ENCODE peak calls at places on chromosomes 4 and X, in nine cellular contexts. One of them, this sample, is unnamed.
A peak's percentile ranks its signal among the peaks of the same experiment; 100 is the strongest.

GRCh38 chr4:138406881-138407280 is 164.7 kb upstream of the SLC7A11 start:
- DNase-seq in Karpas-422: no peak
- DNase-seq in astrocyte: peak; percentile 10
- DNase-seq in HCT116: no peak
- DNase-seq in IMR-90: peak; percentile 3
- DNase-seq in mesendoderm: no peak
- DNase-seq in SK-N-SH: no peak
- DNase-seq in K562: no peak
- DNase-seq in keratinocyte: no peak
- DNase-seq in this sample: peak; percentile 32

GRCh38 chrX:153766871-153767673 is 3.0 kb downstream of the PLXNB3 start:
- DNase-seq in Karpas-422: no peak
- DNase-seq in astrocyte: no peak
- DNase-seq in HCT116: no peak
- DNase-seq in IMR-90: no peak
- DNase-seq in mesendoderm: no peak
- DNase-seq in SK-N-SH: peak; percentile 38
- DNase-seq in K562: no peak
- DNase-seq in keratinocyte: no peak
- DNase-seq in this sample: no peak

GRCh38 chr4:183469327-183469726 is 24.9 kb downstream of the CDKN2AIP start:
- DNase-seq in Karpas-422: no peak
- DNase-seq in astrocyte: no peak
- DNase-seq in HCT116: no peak
- DNase-seq in IMR-90: no peak
- DNase-seq in mesendoderm: no peak
- DNase-seq in SK-N-SH: no peak
- DNase-seq in K562: no peak
- DNase-seq in keratinocyte: no peak
- DNase-seq in this sample: no peak

GRCh38 chr4:158837527-158838141 is 68.8 kb downstream of the FNIP2 start:
- DNase-seq in Karpas-422: no peak
- DNase-seq in astrocyte: no peak
- DNase-seq in HCT116: no peak
- DNase-seq in IMR-90: no peak
- DNase-seq in mesendoderm: no peak
- DNase-seq in SK-N-SH: no peak
- DNase-seq in K562: no peak
- DNase-seq in keratinocyte: no peak
- DNase-seq in this sample: no peak

GRCh38 chr4:17722361-17722710 is 59.1 kb downstream of the FAM184B start:
- DNase-seq in Karpas-422: no peak
- DNase-seq in astrocyte: no peak
- DNase-seq in HCT116: no peak
- DNase-seq in IMR-90: no peak
- DNase-seq in mesendoderm: no peak
- DNase-seq in SK-N-SH: no peak
- DNase-seq in K562: no peak
- DNase-seq in keratinocyte: no peak
- DNase-seq in this sample: no peak

GRCh38 chr4:146333187-146333894 is 119.0 kb downstream of the REELD1 start:
- DNase-seq in Karpas-422: peak; percentile 44
- DNase-seq in astrocyte: peak; percentile 89
- DNase-seq in HCT116: no peak
- DNase-seq in IMR-90: peak; percentile 68
- DNase-seq in mesendoderm: no peak
- DNase-seq in SK-N-SH: no peak
- DNase-seq in K562: no peak
- DNase-seq in keratinocyte: no peak
- DNase-seq in this sample: peak; percentile 92

GRCh38 chr4:162075691-162076090 is 88.1 kb downstream of the FSTL5 start:
- DNase-seq in Karpas-422: no peak
- DNase-seq in astrocyte: peak; percentile 29
- DNase-seq in HCT116: no peak
- DNase-seq in IMR-90: no peak
- DNase-seq in mesendoderm: no peak
- DNase-seq in SK-N-SH: no peak
- DNase-seq in K562: no peak
- DNase-seq in keratinocyte: no peak
- DNase-seq in this sample: no peak

GRCh38 chr4:15515106-15515505 is 45.4 kb downstream of the CC2D2A start:
- DNase-seq in Karpas-422: no peak
- DNase-seq in astrocyte: no peak
- DNase-seq in HCT116: no peak
- DNase-seq in IMR-90: peak; percentile 27
- DNase-seq in mesendoderm: no peak
- DNase-seq in SK-N-SH: no peak
- DNase-seq in K562: no peak
- DNase-seq in keratinocyte: no peak
- DNase-seq in this sample: no peak

GRCh38 chr4:128776794-128777216 is 32.7 kb upstream of the JADE1 start:
- DNase-seq in Karpas-422: no peak
- DNase-seq in astrocyte: peak; percentile 97
- DNase-seq in HCT116: no peak
- DNase-seq in IMR-90: peak; percentile 95
- DNase-seq in mesendoderm: no peak
- DNase-seq in SK-N-SH: no peak
- DNase-seq in K562: no peak
- DNase-seq in keratinocyte: no peak
- DNase-seq in this sample: peak; percentile 98

GRCh38 chr4:26320159-26320452 is 708 bp upstream of the RBPJ start:
- DNase-seq in Karpas-422: peak; percentile 85
- DNase-seq in astrocyte: peak; percentile 37
- DNase-seq in HCT116: no peak
- DNase-seq in IMR-90: peak; percentile 28
- DNase-seq in mesendoderm: peak; percentile 79
- DNase-seq in SK-N-SH: no peak
- DNase-seq in K562: no peak
- DNase-seq in keratinocyte: no peak
- DNase-seq in this sample: peak; percentile 43

GRCh38 chr4:2592572-2592971 is 56.1 kb downstream of the FAM193A start:
- DNase-seq in Karpas-422: no peak
- DNase-seq in astrocyte: no peak
- DNase-seq in HCT116: no peak
- DNase-seq in IMR-90: no peak
- DNase-seq in mesendoderm: peak; percentile 55
- DNase-seq in SK-N-SH: no peak
- DNase-seq in K562: no peak
- DNase-seq in keratinocyte: no peak
- DNase-seq in this sample: no peak

GRCh38 chr4:48388504-48389154 is 47.3 kb downstream of the SLAIN2 start:
- DNase-seq in Karpas-422: no peak
- DNase-seq in astrocyte: peak; percentile 67
- DNase-seq in HCT116: no peak
- DNase-seq in IMR-90: peak; percentile 74
- DNase-seq in mesendoderm: peak; percentile 33
- DNase-seq in SK-N-SH: no peak
- DNase-seq in K562: no peak
- DNase-seq in keratinocyte: no peak
- DNase-seq in this sample: peak; percentile 72

GRCh38 chr4:176538217-176538925 is 218.6 kb downstream of the SPCS3 start:
- DNase-seq in Karpas-422: no peak
- DNase-seq in astrocyte: peak; percentile 93
- DNase-seq in HCT116: no peak
- DNase-seq in IMR-90: peak; percentile 96
- DNase-seq in mesendoderm: no peak
- DNase-seq in SK-N-SH: no peak
- DNase-seq in K562: no peak
- DNase-seq in keratinocyte: peak; percentile 17
- DNase-seq in this sample: peak; percentile 93

GRCh38 chr4:76581276-76581675 is 146.2 kb downstream of the SHROOM3 start:
- DNase-seq in Karpas-422: no peak
- DNase-seq in astrocyte: no peak
- DNase-seq in HCT116: no peak
- DNase-seq in IMR-90: no peak
- DNase-seq in mesendoderm: no peak
- DNase-seq in SK-N-SH: no peak
- DNase-seq in K562: no peak
- DNase-seq in keratinocyte: no peak
- DNase-seq in this sample: no peak

GRCh38 chrX:28391528-28391927 is 195.7 kb upstream of the IL1RAPL1 start:
- DNase-seq in Karpas-422: no peak
- DNase-seq in astrocyte: peak; percentile 17
- DNase-seq in HCT116: no peak
- DNase-seq in IMR-90: no peak
- DNase-seq in mesendoderm: no peak
- DNase-seq in SK-N-SH: no peak
- DNase-seq in K562: no peak
- DNase-seq in keratinocyte: peak; percentile 17
- DNase-seq in this sample: peak; percentile 29

GRCh38 chr4:78951862-78952472 is 12.7 kb upstream of the PAQR3 start:
- DNase-seq in Karpas-422: peak; percentile 72
- DNase-seq in astrocyte: no peak
- DNase-seq in HCT116: peak; percentile 32
- DNase-seq in IMR-90: peak; percentile 45
- DNase-seq in mesendoderm: peak; percentile 38
- DNase-seq in SK-N-SH: peak; percentile 30
- DNase-seq in K562: peak; percentile 57
- DNase-seq in keratinocyte: no peak
- DNase-seq in this sample: peak; percentile 29

GRCh38 chrX:140475025-140475424 is 29.8 kb downstream of the SOX3 start:
- DNase-seq in Karpas-422: no peak
- DNase-seq in astrocyte: no peak
- DNase-seq in HCT116: no peak
- DNase-seq in IMR-90: no peak
- DNase-seq in mesendoderm: peak; percentile 5
- DNase-seq in SK-N-SH: no peak
- DNase-seq in K562: no peak
- DNase-seq in keratinocyte: no peak
- DNase-seq in this sample: no peak

GRCh38 chr4:186624951-186625350 is 69.6 kb upstream of the MTNR1A start:
- DNase-seq in Karpas-422: no peak
- DNase-seq in astrocyte: peak; percentile 93
- DNase-seq in HCT116: no peak
- DNase-seq in IMR-90: peak; percentile 87
- DNase-seq in mesendoderm: peak; percentile 57
- DNase-seq in SK-N-SH: no peak
- DNase-seq in K562: no peak
- DNase-seq in keratinocyte: no peak
- DNase-seq in this sample: peak; percentile 93
- H3K4me2 ChIP-seq in Karpas-422: no peak overlapping the region
- H3K4me2 ChIP-seq in astrocyte: peak overlapping the region; percentile 46
- H3K4me2 ChIP-seq in HCT116: no peak overlapping the region
- H3K4me2 ChIP-seq in IMR-90: peak overlapping the region; percentile 33
- H3K4me2 ChIP-seq in mesendoderm: no peak overlapping the region
- H3K4me2 ChIP-seq in SK-N-SH: no peak overlapping the region
- H3K4me2 ChIP-seq in K562: no peak overlapping the region
- H3K4me2 ChIP-seq in keratinocyte: no peak overlapping the region
- H3K4me2 ChIP-seq in this sample: peak overlapping the region; percentile 8

DNA sequence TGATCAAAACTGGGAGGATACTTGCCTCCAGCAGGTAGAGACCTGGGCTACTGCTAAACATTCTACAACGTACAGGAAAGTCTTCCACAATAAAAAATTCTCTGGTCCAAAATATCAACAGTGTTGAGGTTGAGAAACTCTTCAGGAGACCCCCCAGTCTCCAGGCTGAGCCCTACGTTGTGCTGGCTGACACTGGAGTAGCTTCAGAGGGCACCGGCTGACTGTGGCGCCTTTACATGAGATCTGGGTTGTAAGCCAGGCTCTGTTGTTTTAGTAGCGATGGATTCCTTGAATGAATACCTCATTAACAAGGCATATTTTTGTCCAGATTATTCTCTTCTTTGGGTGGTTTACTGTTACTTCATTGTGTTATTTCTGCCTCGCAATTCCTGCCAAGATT is 1476.3 kb upstream of the TENM3 start:
- DNase-seq in Karpas-422: no peak
- DNase-seq in astrocyte: peak; percentile 2
- DNase-seq in HCT116: no peak
- DNase-seq in IMR-90: no peak
- DNase-seq in mesendoderm: no peak
- DNase-seq in SK-N-SH: no peak
- DNase-seq in K562: no peak
- DNase-seq in keratinocyte: no peak
- DNase-seq in this sample: peak; percentile 21
- H3K4me2 ChIP-seq in Karpas-422: no peak overlapping the region
- H3K4me2 ChIP-seq in astrocyte: no peak overlapping the region
- H3K4me2 ChIP-seq in HCT116: no peak overlapping the region
- H3K4me2 ChIP-seq in IMR-90: no peak overlapping the region
- H3K4me2 ChIP-seq in mesendoderm: no peak overlapping the region
- H3K4me2 ChIP-seq in SK-N-SH: no peak overlapping the region
- H3K4me2 ChIP-seq in K562: no peak overlapping the region
- H3K4me2 ChIP-seq in keratinocyte: no peak overlapping the region
- H3K4me2 ChIP-seq in this sample: no peak overlapping the region

GRCh38 chr4:106422766-106423165 is 54.2 kb upstream of the GIMD1 start:
- DNase-seq in Karpas-422: no peak
- DNase-seq in astrocyte: no peak
- DNase-seq in HCT116: no peak
- DNase-seq in IMR-90: no peak
- DNase-seq in mesendoderm: no peak
- DNase-seq in SK-N-SH: no peak
- DNase-seq in K562: no peak
- DNase-seq in keratinocyte: no peak
- DNase-seq in this sample: no peak
- H3K4me2 ChIP-seq in Karpas-422: no peak overlapping the region
- H3K4me2 ChIP-seq in astrocyte: no peak overlapping the region
- H3K4me2 ChIP-seq in HCT116: no peak overlapping the region
- H3K4me2 ChIP-seq in IMR-90: no peak overlapping the region
- H3K4me2 ChIP-seq in mesendoderm: no peak overlapping the region
- H3K4me2 ChIP-seq in SK-N-SH: no peak overlapping the region
- H3K4me2 ChIP-seq in K562: no peak overlapping the region
- H3K4me2 ChIP-seq in keratinocyte: no peak overlapping the region
- H3K4me2 ChIP-seq in this sample: no peak overlapping the region

GRCh38 chr4:94976371-94977011 is 218.7 kb downstream of the BMPR1B start:
- DNase-seq in Karpas-422: no peak
- DNase-seq in astrocyte: peak; percentile 71
- DNase-seq in HCT116: no peak
- DNase-seq in IMR-90: peak; percentile 68
- DNase-seq in mesendoderm: no peak
- DNase-seq in SK-N-SH: no peak
- DNase-seq in K562: no peak
- DNase-seq in keratinocyte: no peak
- DNase-seq in this sample: peak; percentile 79

GRCh38 chr4:94970650-94971049 is 212.9 kb downstream of the BMPR1B start:
- DNase-seq in Karpas-422: no peak
- DNase-seq in astrocyte: no peak
- DNase-seq in HCT116: no peak
- DNase-seq in IMR-90: no peak
- DNase-seq in mesendoderm: no peak
- DNase-seq in SK-N-SH: no peak
- DNase-seq in K562: no peak
- DNase-seq in keratinocyte: no peak
- DNase-seq in this sample: no peak

GRCh38 chr4:94978904-94979303 is 221.1 kb downstream of the BMPR1B start:
- DNase-seq in Karpas-422: no peak
- DNase-seq in astrocyte: peak; percentile 55
- DNase-seq in HCT116: no peak
- DNase-seq in IMR-90: peak; percentile 62
- DNase-seq in mesendoderm: no peak
- DNase-seq in SK-N-SH: no peak
- DNase-seq in K562: no peak
- DNase-seq in keratinocyte: no peak
- DNase-seq in this sample: peak; percentile 2

DNA sequence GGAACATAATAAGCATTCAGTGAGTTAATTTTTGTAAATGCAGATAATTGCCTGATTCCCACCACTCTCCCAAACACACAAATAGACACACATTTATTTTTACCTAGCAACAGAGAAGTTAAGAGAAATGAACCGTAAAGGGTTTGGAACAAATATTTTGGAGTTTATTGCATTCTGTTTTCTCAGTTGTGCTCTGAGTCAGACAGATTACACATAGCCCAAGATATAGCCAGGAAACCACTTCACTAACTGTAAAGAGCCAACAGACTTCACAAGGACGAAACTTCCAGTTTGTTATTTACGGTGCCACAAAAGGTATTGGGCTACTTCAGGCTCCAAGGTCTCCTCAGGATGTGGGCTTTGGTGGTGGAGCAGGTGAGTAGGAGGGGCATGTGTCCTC is 217.0 kb downstream of the BMPR1B start:
- DNase-seq in Karpas-422: no peak
- DNase-seq in astrocyte: peak; percentile 67
- DNase-seq in HCT116: no peak
- DNase-seq in IMR-90: peak; percentile 48
- DNase-seq in mesendoderm: no peak
- DNase-seq in SK-N-SH: no peak
- DNase-seq in K562: no peak
- DNase-seq in keratinocyte: no peak
- DNase-seq in this sample: peak; percentile 21
- H3K4me2 ChIP-seq in Karpas-422: no peak overlapping the region
- H3K4me2 ChIP-seq in astrocyte: peak overlapping the region; percentile 71
- H3K4me2 ChIP-seq in HCT116: no peak overlapping the region
- H3K4me2 ChIP-seq in IMR-90: no peak overlapping the region
- H3K4me2 ChIP-seq in mesendoderm: no peak overlapping the region
- H3K4me2 ChIP-seq in SK-N-SH: no peak overlapping the region
- H3K4me2 ChIP-seq in K562: no peak overlapping the region
- H3K4me2 ChIP-seq in keratinocyte: no peak overlapping the region
- H3K4me2 ChIP-seq in this sample: no peak overlapping the region

This sample was measured in fibroblast of lung.